ENCODE peak calls at places on chromosomes 11 and 22, in eight cellular contexts. One of them, this sample, is unnamed.

GRCh38 chr11:114775849-114776621 is 97.7 kb downstream of the NXPE2 start:
- DNase-seq in SJSA1: no peak
- DNase-seq in fibroblast of the aortic adventitia: no peak
- DNase-seq in coronary artery: no peak
- DNase-seq in Peyer's patch: no peak
- DNase-seq in cardiac fibroblast: no peak
- DNase-seq in fibroblast of mammary gland: no peak
- DNase-seq in epithelial cell of proximal tubule: no peak
- DNase-seq in this sample: no peak

GRCh38 chr11:1453611-1454386 is 32.8 kb downstream of the MOB2 start:
- DNase-seq in epithelial cell of proximal tubule: no peak
- DNase-seq in coronary artery: no peak
- DNase-seq in cardiac fibroblast: no peak
- DNase-seq in SJSA1: no peak
- DNase-seq in fibroblast of mammary gland: no peak
- DNase-seq in fibroblast of the aortic adventitia: no peak
- DNase-seq in Peyer's patch: peak
- DNase-seq in this sample: peak

GRCh38 chr22:50314455-50315288 is 7.2 kb upstream of the PLXNB2 start:
- DNase-seq in fibroblast of the aortic adventitia: no peak
- DNase-seq in Peyer's patch: peak
- DNase-seq in coronary artery: no peak
- DNase-seq in SJSA1: no peak
- DNase-seq in fibroblast of mammary gland: no peak
- DNase-seq in epithelial cell of proximal tubule: no peak
- DNase-seq in cardiac fibroblast: no peak
- DNase-seq in this sample: peak

GRCh38 chr22:26763633-26764295 is 106.4 kb downstream of the MIAT start:
- DNase-seq in fibroblast of the aortic adventitia: peak
- DNase-seq in Peyer's patch: no peak
- DNase-seq in epithelial cell of proximal tubule: no peak
- DNase-seq in fibroblast of mammary gland: peak
- DNase-seq in SJSA1: peak
- DNase-seq in coronary artery: no peak
- DNase-seq in cardiac fibroblast: peak
- DNase-seq in this sample: no peak

GRCh38 chr11:77055056-77055680 is 11.6 kb upstream of the CAPN5 start:
- DNase-seq in SJSA1: no peak
- DNase-seq in coronary artery: no peak
- DNase-seq in Peyer's patch: no peak
- DNase-seq in epithelial cell of proximal tubule: no peak
- DNase-seq in fibroblast of mammary gland: no peak
- DNase-seq in fibroblast of the aortic adventitia: no peak
- DNase-seq in cardiac fibroblast: no peak
- DNase-seq in this sample: no peak

GRCh38 chr11:94706211-94706610 is 61.9 kb upstream of the AMOTL1 start:
- DNase-seq in cardiac fibroblast: peak
- DNase-seq in SJSA1: no peak
- DNase-seq in fibroblast of the aortic adventitia: peak
- DNase-seq in coronary artery: no peak
- DNase-seq in epithelial cell of proximal tubule: no peak
- DNase-seq in fibroblast of mammary gland: peak
- DNase-seq in Peyer's patch: no peak
- DNase-seq in this sample: peak

GRCh38 chr11:46977038-46977818 is 40.7 kb downstream of the CSTPP1 start:
- DNase-seq in cardiac fibroblast: no peak
- DNase-seq in epithelial cell of proximal tubule: no peak
- DNase-seq in fibroblast of the aortic adventitia: no peak
- DNase-seq in coronary artery: no peak
- DNase-seq in SJSA1: no peak
- DNase-seq in fibroblast of mammary gland: no peak
- DNase-seq in Peyer's patch: no peak
- DNase-seq in this sample: peak

GRCh38 chr11:73095613-73096012 is 46.5 kb downstream of the FCHSD2 start:
- DNase-seq in fibroblast of mammary gland: no peak
- DNase-seq in Peyer's patch: no peak
- DNase-seq in fibroblast of the aortic adventitia: no peak
- DNase-seq in coronary artery: no peak
- DNase-seq in epithelial cell of proximal tubule: no peak
- DNase-seq in cardiac fibroblast: peak
- DNase-seq in SJSA1: no peak
- DNase-seq in this sample: no peak

GRCh38 chr11:125773516-125773915 is 5.1 kb downstream of the PATE2 start:
- DNase-seq in fibroblast of the aortic adventitia: peak
- DNase-seq in Peyer's patch: no peak
- DNase-seq in epithelial cell of proximal tubule: no peak
- DNase-seq in coronary artery: no peak
- DNase-seq in cardiac fibroblast: peak
- DNase-seq in SJSA1: no peak
- DNase-seq in fibroblast of mammary gland: peak
- DNase-seq in this sample: no peak

GRCh38 chr22:39592104-39593060 is 21.8 kb downstream of the CACNA1I start:
- DNase-seq in Peyer's patch: no peak
- DNase-seq in cardiac fibroblast: peak
- DNase-seq in epithelial cell of proximal tubule: peak
- DNase-seq in fibroblast of mammary gland: peak
- DNase-seq in SJSA1: peak
- DNase-seq in fibroblast of the aortic adventitia: peak
- DNase-seq in coronary artery: no peak
- DNase-seq in this sample: no peak

GRCh38 chr22:19177164-19178064 is 1.1 kb downstream of the SLC25A1 start:
- DNase-seq in epithelial cell of proximal tubule: no peak
- DNase-seq in cardiac fibroblast: no peak
- DNase-seq in coronary artery: no peak
- DNase-seq in SJSA1: no peak
- DNase-seq in fibroblast of mammary gland: no peak
- DNase-seq in Peyer's patch: no peak
- DNase-seq in fibroblast of the aortic adventitia: no peak
- DNase-seq in this sample: no peak

GRCh38 chr22:47190276-47190956 is 428.0 kb downstream of the TBC1D22A start:
- DNase-seq in coronary artery: peak
- DNase-seq in fibroblast of the aortic adventitia: no peak
- DNase-seq in fibroblast of mammary gland: no peak
- DNase-seq in Peyer's patch: peak
- DNase-seq in cardiac fibroblast: no peak
- DNase-seq in epithelial cell of proximal tubule: no peak
- DNase-seq in SJSA1: peak
- DNase-seq in this sample: no peak

GRCh38 chr11:112564228-112564955 is 303.7 kb upstream of the PLET1 start:
- DNase-seq in epithelial cell of proximal tubule: no peak
- DNase-seq in fibroblast of mammary gland: peak
- DNase-seq in Peyer's patch: no peak
- DNase-seq in cardiac fibroblast: peak
- DNase-seq in SJSA1: peak
- DNase-seq in coronary artery: no peak
- DNase-seq in fibroblast of the aortic adventitia: peak
- DNase-seq in this sample: no peak

GRCh38 chr11:96234866-96235441 is 108.0 kb downstream of the MAML2 start:
- DNase-seq in Peyer's patch: no peak
- DNase-seq in epithelial cell of proximal tubule: no peak
- DNase-seq in coronary artery: no peak
- DNase-seq in SJSA1: no peak
- DNase-seq in cardiac fibroblast: no peak
- DNase-seq in fibroblast of mammary gland: no peak
- DNase-seq in fibroblast of the aortic adventitia: no peak
- DNase-seq in this sample: no peak

GRCh38 chr22:29060251-29060650 is 1.4 kb downstream of the C22orf31 start:
- DNase-seq in coronary artery: no peak
- DNase-seq in epithelial cell of proximal tubule: no peak
- DNase-seq in cardiac fibroblast: no peak
- DNase-seq in SJSA1: no peak
- DNase-seq in Peyer's patch: peak
- DNase-seq in fibroblast of the aortic adventitia: no peak
- DNase-seq in fibroblast of mammary gland: no peak
- DNase-seq in this sample: no peak

DNA sequence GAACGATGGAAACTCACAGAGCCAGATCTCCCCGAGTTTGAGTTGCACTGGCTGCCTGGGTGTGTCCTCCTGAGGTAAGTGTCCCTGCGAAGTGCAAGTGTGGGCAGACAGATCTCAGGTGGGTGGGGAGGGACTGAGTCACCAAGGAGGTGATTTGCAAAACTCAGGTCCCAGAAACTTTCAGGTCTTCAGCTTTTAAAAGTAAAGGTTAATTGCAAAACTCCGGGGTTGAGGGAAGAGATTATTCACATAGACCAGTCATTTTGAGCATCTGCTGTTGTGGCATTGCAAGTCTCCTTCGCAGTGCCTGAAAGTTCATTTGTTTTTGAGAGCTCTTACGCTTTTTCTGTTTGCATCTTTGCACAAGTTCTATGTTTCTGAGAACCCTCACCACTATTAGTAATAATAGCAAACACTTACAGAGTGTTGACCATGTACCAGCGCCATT is 7.1 kb downstream of the CD44 start:
- DNase-seq in epithelial cell of proximal tubule: no peak
- DNase-seq in fibroblast of the aortic adventitia: no peak
- DNase-seq in SJSA1: no peak
- DNase-seq in coronary artery: no peak
- DNase-seq in Peyer's patch: peak
- DNase-seq in fibroblast of mammary gland: no peak
- DNase-seq in cardiac fibroblast: no peak
- DNase-seq in this sample: no peak
- H3K4me3 ChIP-seq in epithelial cell of proximal tubule: no peak
- H3K4me3 ChIP-seq in fibroblast of the aortic adventitia: no peak
- H3K4me3 ChIP-seq in SJSA1: no peak
- H3K4me3 ChIP-seq in coronary artery: no peak
- H3K4me3 ChIP-seq in Peyer's patch: no peak
- H3K4me3 ChIP-seq in fibroblast of mammary gland: no peak
- H3K4me3 ChIP-seq in cardiac fibroblast: no peak
- H3K4me3 ChIP-seq in this sample: no peak

GRCh38 chr22:45006101-45006872 is 3.5 kb downstream of the PHF21B start:
- DNase-seq in SJSA1: no peak
- DNase-seq in cardiac fibroblast: no peak
- DNase-seq in Peyer's patch: no peak
- DNase-seq in fibroblast of the aortic adventitia: no peak
- DNase-seq in epithelial cell of proximal tubule: no peak
- DNase-seq in fibroblast of mammary gland: no peak
- DNase-seq in coronary artery: no peak
- DNase-seq in this sample: no peak
- H3K4me3 ChIP-seq in SJSA1: no peak
- H3K4me3 ChIP-seq in cardiac fibroblast: no peak
- H3K4me3 ChIP-seq in Peyer's patch: peak
- H3K4me3 ChIP-seq in fibroblast of the aortic adventitia: no peak
- H3K4me3 ChIP-seq in epithelial cell of proximal tubule: no peak
- H3K4me3 ChIP-seq in fibroblast of mammary gland: no peak
- H3K4me3 ChIP-seq in coronary artery: peak
- H3K4me3 ChIP-seq in this sample: peak

GRCh38 chr11:57466680-57467079 is 6.4 kb downstream of the RTN4RL2 start:
- DNase-seq in SJSA1: no peak
- DNase-seq in coronary artery: no peak
- DNase-seq in Peyer's patch: no peak
- DNase-seq in fibroblast of mammary gland: no peak
- DNase-seq in fibroblast of the aortic adventitia: no peak
- DNase-seq in epithelial cell of proximal tubule: no peak
- DNase-seq in cardiac fibroblast: no peak
- DNase-seq in this sample: no peak

GRCh38 chr11:57469268-57469667 is 8.9 kb downstream of the RTN4RL2 start:
- DNase-seq in fibroblast of the aortic adventitia: no peak
- DNase-seq in epithelial cell of proximal tubule: no peak
- DNase-seq in coronary artery: no peak
- DNase-seq in SJSA1: no peak
- DNase-seq in Peyer's patch: no peak
- DNase-seq in cardiac fibroblast: no peak
- DNase-seq in fibroblast of mammary gland: no peak
- DNase-seq in this sample: no peak

GRCh38 chr11:57468276-57468675 is 7.9 kb downstream of the RTN4RL2 start:
- DNase-seq in cardiac fibroblast: no peak
- DNase-seq in fibroblast of mammary gland: no peak
- DNase-seq in epithelial cell of proximal tubule: no peak
- DNase-seq in coronary artery: no peak
- DNase-seq in Peyer's patch: no peak
- DNase-seq in fibroblast of the aortic adventitia: no peak
- DNase-seq in SJSA1: no peak
- DNase-seq in this sample: no peak

GRCh38 chr11:57464343-57465181 is 4.2 kb downstream of the RTN4RL2 start:
- DNase-seq in coronary artery: no peak
- DNase-seq in epithelial cell of proximal tubule: no peak
- DNase-seq in fibroblast of mammary gland: peak
- DNase-seq in Peyer's patch: no peak
- DNase-seq in cardiac fibroblast: no peak
- DNase-seq in fibroblast of the aortic adventitia: no peak
- DNase-seq in SJSA1: no peak
- DNase-seq in this sample: no peak

DNA sequence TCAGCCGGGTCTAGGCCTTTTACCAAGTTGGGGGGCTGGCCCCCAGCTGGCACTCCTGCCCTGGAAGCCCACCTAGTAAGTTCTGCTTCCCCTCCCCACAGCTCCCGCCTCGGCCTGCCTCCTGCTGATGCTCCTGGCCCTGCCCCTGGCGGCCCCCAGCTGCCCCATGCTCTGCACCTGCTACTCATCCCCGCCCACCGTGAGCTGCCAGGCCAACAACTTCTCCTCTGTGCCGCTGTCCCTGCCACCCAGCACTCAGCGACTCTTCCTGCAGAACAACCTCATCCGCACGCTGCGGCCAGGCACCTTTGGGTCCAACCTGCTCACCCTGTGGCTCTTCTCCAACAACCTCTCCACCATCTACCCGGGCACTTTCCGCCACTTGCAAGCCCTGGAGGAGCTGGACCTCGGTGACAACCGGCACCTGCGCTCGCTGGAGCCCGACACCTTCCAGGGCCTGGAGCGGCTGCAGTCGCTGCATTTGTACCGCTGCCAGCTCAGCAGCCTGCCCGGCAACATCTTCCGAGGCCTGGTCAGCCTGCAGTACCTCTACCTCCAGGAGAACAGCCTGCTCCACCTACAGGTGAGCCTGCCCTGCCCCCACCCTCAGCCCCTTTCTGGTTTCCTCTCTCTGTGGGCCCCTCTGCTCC is 7.3 kb downstream of the RTN4RL2 start:
- DNase-seq in Peyer's patch: no peak
- DNase-seq in cardiac fibroblast: no peak
- DNase-seq in fibroblast of the aortic adventitia: no peak
- DNase-seq in SJSA1: no peak
- DNase-seq in coronary artery: no peak
- DNase-seq in fibroblast of mammary gland: no peak
- DNase-seq in epithelial cell of proximal tubule: no peak
- DNase-seq in this sample: no peak
- H3K4me3 ChIP-seq in Peyer's patch: no peak
- H3K4me3 ChIP-seq in cardiac fibroblast: no peak
- H3K4me3 ChIP-seq in fibroblast of the aortic adventitia: no peak
- H3K4me3 ChIP-seq in SJSA1: no peak
- H3K4me3 ChIP-seq in coronary artery: no peak
- H3K4me3 ChIP-seq in fibroblast of mammary gland: no peak
- H3K4me3 ChIP-seq in epithelial cell of proximal tubule: no peak
- H3K4me3 ChIP-seq in this sample: no peak

GRCh38 chr22:12601870-12602779 is 2925.9 kb upstream of the OR11H1 start:
- DNase-seq in coronary artery: no peak
- DNase-seq in cardiac fibroblast: no peak
- DNase-seq in Peyer's patch: peak
- DNase-seq in fibroblast of mammary gland: no peak
- DNase-seq in SJSA1: no peak
- DNase-seq in epithelial cell of proximal tubule: no peak
- DNase-seq in fibroblast of the aortic adventitia: no peak
- DNase-seq in this sample: peak
- H3K4me3 ChIP-seq in coronary artery: no peak
- H3K4me3 ChIP-seq in cardiac fibroblast: peak
- H3K4me3 ChIP-seq in Peyer's patch: no peak
- H3K4me3 ChIP-seq in fibroblast of mammary gland: no peak
- H3K4me3 ChIP-seq in SJSA1: no peak
- H3K4me3 ChIP-seq in epithelial cell of proximal tubule: peak
- H3K4me3 ChIP-seq in fibroblast of the aortic adventitia: peak
- H3K4me3 ChIP-seq in this sample: no peak

GRCh38 chr22:32646476-32646875 is 155.0 kb upstream of the TIMP3 start:
- DNase-seq in Peyer's patch: no peak
- DNase-seq in fibroblast of mammary gland: no peak
- DNase-seq in fibroblast of the aortic adventitia: no peak
- DNase-seq in cardiac fibroblast: no peak
- DNase-seq in coronary artery: no peak
- DNase-seq in SJSA1: no peak
- DNase-seq in epithelial cell of proximal tubule: no peak
- DNase-seq in this sample: no peak
- H3K4me3 ChIP-seq in Peyer's patch: no peak
- H3K4me3 ChIP-seq in fibroblast of mammary gland: no peak
- H3K4me3 ChIP-seq in fibroblast of the aortic adventitia: no peak
- H3K4me3 ChIP-seq in cardiac fibroblast: no peak
- H3K4me3 ChIP-seq in coronary artery: no peak
- H3K4me3 ChIP-seq in SJSA1: no peak
- H3K4me3 ChIP-seq in epithelial cell of proximal tubule: no peak
- H3K4me3 ChIP-seq in this sample: no peak